ENCODE peak calls at places on chromosomes 12 and 14, in ten cellular contexts. One of them, this sample, is unnamed.

GRCh38 chr12:127820846-127821245 is 446.1 kb upstream of the TMEM132C start:
- DNase-seq in RWPE1: no peak
- DNase-seq in GM12865: no peak
- DNase-seq in OCI-LY7: no peak
- DNase-seq in fibroblast of lung: no peak
- DNase-seq in AG09309: no peak
- DNase-seq in GM13977: no peak
- DNase-seq in body of pancreas: no peak
- DNase-seq in left ventricle myocardium inferior: no peak
- DNase-seq in uterus: no peak
- DNase-seq in this sample: no peak

GRCh38 chr12:92915365-92915764 is 13.7 kb downstream of the EEA1 start:
- DNase-seq in uterus: no peak
- DNase-seq in RWPE1: no peak
- DNase-seq in AG09309: no peak
- DNase-seq in body of pancreas: no peak
- DNase-seq in fibroblast of lung: no peak
- DNase-seq in GM12865: no peak
- DNase-seq in OCI-LY7: no peak
- DNase-seq in left ventricle myocardium inferior: no peak
- DNase-seq in GM13977: no peak
- DNase-seq in this sample: no peak

GRCh38 chr12:94892544-94893267 is 110.8 kb downstream of the NDUFA12 start:
- DNase-seq in left ventricle myocardium inferior: no peak
- DNase-seq in uterus: no peak
- DNase-seq in GM13977: no peak
- DNase-seq in OCI-LY7: no peak
- DNase-seq in body of pancreas: no peak
- DNase-seq in AG09309: no peak
- DNase-seq in fibroblast of lung: no peak
- DNase-seq in GM12865: no peak
- DNase-seq in RWPE1: no peak
- DNase-seq in this sample: no peak

GRCh38 chr12:51593539-51593938 is 2.5 kb downstream of the SCN8A start:
- DNase-seq in GM12865: peak
- DNase-seq in RWPE1: peak
- DNase-seq in body of pancreas: peak
- DNase-seq in fibroblast of lung: peak
- DNase-seq in uterus: no peak
- DNase-seq in AG09309: peak
- DNase-seq in left ventricle myocardium inferior: no peak
- DNase-seq in OCI-LY7: no peak
- DNase-seq in GM13977: no peak
- DNase-seq in this sample: no peak

GRCh38 chr14:61953602-61954001 is 191.4 kb downstream of the SNAPC1 start:
- DNase-seq in RWPE1: no peak
- DNase-seq in GM12865: no peak
- DNase-seq in body of pancreas: no peak
- DNase-seq in left ventricle myocardium inferior: no peak
- DNase-seq in OCI-LY7: no peak
- DNase-seq in uterus: no peak
- DNase-seq in AG09309: no peak
- DNase-seq in fibroblast of lung: no peak
- DNase-seq in GM13977: no peak
- DNase-seq in this sample: no peak

GRCh38 chr14:68199465-68200145 is 380.0 kb downstream of the RAD51B start:
- DNase-seq in uterus: peak
- DNase-seq in AG09309: no peak
- DNase-seq in GM13977: no peak
- DNase-seq in OCI-LY7: no peak
- DNase-seq in RWPE1: no peak
- DNase-seq in body of pancreas: peak
- DNase-seq in left ventricle myocardium inferior: peak
- DNase-seq in fibroblast of lung: peak
- DNase-seq in GM12865: no peak
- DNase-seq in this sample: no peak

GRCh38 chr12:71708658-71709057 is 22.8 kb downstream of the TMEM19 start:
- DNase-seq in RWPE1: no peak
- DNase-seq in GM13977: no peak
- DNase-seq in OCI-LY7: no peak
- DNase-seq in left ventricle myocardium inferior: no peak
- DNase-seq in GM12865: no peak
- DNase-seq in uterus: no peak
- DNase-seq in fibroblast of lung: peak
- DNase-seq in body of pancreas: no peak
- DNase-seq in AG09309: no peak
- DNase-seq in this sample: no peak

GRCh38 chr12:11650697-11651281 is 1.3 kb downstream of the ETV6 start:
- DNase-seq in body of pancreas: no peak
- DNase-seq in RWPE1: no peak
- DNase-seq in OCI-LY7: peak
- DNase-seq in GM12865: peak
- DNase-seq in AG09309: no peak
- DNase-seq in fibroblast of lung: peak
- DNase-seq in left ventricle myocardium inferior: no peak
- DNase-seq in GM13977: peak
- DNase-seq in uterus: no peak
- DNase-seq in this sample: peak

GRCh38 chr12:118549506-118550109 is 173.3 kb downstream of the SUDS3 start:
- DNase-seq in GM13977: no peak
- DNase-seq in RWPE1: no peak
- DNase-seq in OCI-LY7: no peak
- DNase-seq in GM12865: no peak
- DNase-seq in AG09309: no peak
- DNase-seq in body of pancreas: no peak
- DNase-seq in left ventricle myocardium inferior: no peak
- DNase-seq in uterus: no peak
- DNase-seq in fibroblast of lung: no peak
- DNase-seq in this sample: no peak

GRCh38 chr12:131033486-131033885 is 79.8 kb downstream of the ADGRD1 start:
- DNase-seq in uterus: no peak
- DNase-seq in OCI-LY7: no peak
- DNase-seq in left ventricle myocardium inferior: no peak
- DNase-seq in GM12865: no peak
- DNase-seq in RWPE1: no peak
- DNase-seq in fibroblast of lung: no peak
- DNase-seq in AG09309: no peak
- DNase-seq in body of pancreas: no peak
- DNase-seq in GM13977: no peak
- DNase-seq in this sample: no peak

GRCh38 chr12:105882404-105882803 is 256.4 kb downstream of the NUAK1 start:
- DNase-seq in AG09309: peak
- DNase-seq in fibroblast of lung: peak
- DNase-seq in RWPE1: no peak
- DNase-seq in left ventricle myocardium inferior: peak
- DNase-seq in uterus: peak
- DNase-seq in GM13977: no peak
- DNase-seq in body of pancreas: no peak
- DNase-seq in GM12865: no peak
- DNase-seq in OCI-LY7: no peak
- DNase-seq in this sample: no peak

GRCh38 chr12:47277972-47278448 is 198.3 kb upstream of the AMIGO2 start:
- DNase-seq in OCI-LY7: no peak
- DNase-seq in GM12865: no peak
- DNase-seq in fibroblast of lung: peak
- DNase-seq in AG09309: peak
- DNase-seq in GM13977: no peak
- DNase-seq in RWPE1: peak
- DNase-seq in body of pancreas: no peak
- DNase-seq in left ventricle myocardium inferior: no peak
- DNase-seq in uterus: no peak
- DNase-seq in this sample: no peak

GRCh38 chr12:8011331-8011730 is 21.2 kb upstream of the FOXJ2 start:
- DNase-seq in fibroblast of lung: peak
- DNase-seq in RWPE1: peak
- DNase-seq in left ventricle myocardium inferior: no peak
- DNase-seq in body of pancreas: no peak
- DNase-seq in AG09309: no peak
- DNase-seq in OCI-LY7: no peak
- DNase-seq in GM13977: no peak
- DNase-seq in GM12865: no peak
- DNase-seq in uterus: no peak
- DNase-seq in this sample: no peak

GRCh38 chr12:41509655-41510054 is 321.5 kb downstream of the PDZRN4 start:
- DNase-seq in RWPE1: no peak
- DNase-seq in uterus: no peak
- DNase-seq in OCI-LY7: no peak
- DNase-seq in AG09309: no peak
- DNase-seq in left ventricle myocardium inferior: no peak
- DNase-seq in GM12865: no peak
- DNase-seq in GM13977: no peak
- DNase-seq in fibroblast of lung: no peak
- DNase-seq in body of pancreas: no peak
- DNase-seq in this sample: no peak

GRCh38 chr14:94540031-94540794 is 21.0 kb upstream of the SERPINA4 start:
- DNase-seq in GM12865: peak
- DNase-seq in fibroblast of lung: no peak
- DNase-seq in GM13977: no peak
- DNase-seq in RWPE1: no peak
- DNase-seq in OCI-LY7: no peak
- DNase-seq in body of pancreas: peak
- DNase-seq in AG09309: peak
- DNase-seq in left ventricle myocardium inferior: no peak
- DNase-seq in uterus: no peak
- DNase-seq in this sample: no peak

GRCh38 chr12:85755760-85756159 is 80.4 kb downstream of the RASSF9 start:
- DNase-seq in fibroblast of lung: no peak
- DNase-seq in OCI-LY7: no peak
- DNase-seq in AG09309: no peak
- DNase-seq in GM12865: no peak
- DNase-seq in RWPE1: no peak
- DNase-seq in body of pancreas: no peak
- DNase-seq in uterus: no peak
- DNase-seq in GM13977: no peak
- DNase-seq in left ventricle myocardium inferior: no peak
- DNase-seq in this sample: no peak
- TF ChIP-seq CTCF in fibroblast of lung: no peak
- TF ChIP-seq CTCF in OCI-LY7: no peak
- TF ChIP-seq CTCF in AG09309: peak
- TF ChIP-seq CTCF in GM12865: no peak
- TF ChIP-seq CTCF in RWPE1: no peak
- TF ChIP-seq CTCF in body of pancreas: no peak
- TF ChIP-seq CTCF in uterus: no peak
- TF ChIP-seq CTCF in GM13977: no peak
- TF ChIP-seq CTCF in left ventricle myocardium inferior: no peak
- TF ChIP-seq CTCF in this sample: no peak

GRCh38 chr12:83954939-83955601 is 957.5 kb downstream of the SLC6A15 start:
- DNase-seq in RWPE1: no peak
- DNase-seq in AG09309: no peak
- DNase-seq in fibroblast of lung: no peak
- DNase-seq in uterus: no peak
- DNase-seq in GM12865: peak
- DNase-seq in OCI-LY7: no peak
- DNase-seq in left ventricle myocardium inferior: no peak
- DNase-seq in body of pancreas: no peak
- DNase-seq in GM13977: no peak
- DNase-seq in this sample: no peak
- TF ChIP-seq CTCF in RWPE1: no peak
- TF ChIP-seq CTCF in AG09309: peak
- TF ChIP-seq CTCF in fibroblast of lung: no peak
- TF ChIP-seq CTCF in uterus: no peak
- TF ChIP-seq CTCF in GM12865: no peak
- TF ChIP-seq CTCF in OCI-LY7: peak
- TF ChIP-seq CTCF in left ventricle myocardium inferior: no peak
- TF ChIP-seq CTCF in body of pancreas: no peak
- TF ChIP-seq CTCF in GM13977: peak
- TF ChIP-seq CTCF in this sample: no peak

DNA sequence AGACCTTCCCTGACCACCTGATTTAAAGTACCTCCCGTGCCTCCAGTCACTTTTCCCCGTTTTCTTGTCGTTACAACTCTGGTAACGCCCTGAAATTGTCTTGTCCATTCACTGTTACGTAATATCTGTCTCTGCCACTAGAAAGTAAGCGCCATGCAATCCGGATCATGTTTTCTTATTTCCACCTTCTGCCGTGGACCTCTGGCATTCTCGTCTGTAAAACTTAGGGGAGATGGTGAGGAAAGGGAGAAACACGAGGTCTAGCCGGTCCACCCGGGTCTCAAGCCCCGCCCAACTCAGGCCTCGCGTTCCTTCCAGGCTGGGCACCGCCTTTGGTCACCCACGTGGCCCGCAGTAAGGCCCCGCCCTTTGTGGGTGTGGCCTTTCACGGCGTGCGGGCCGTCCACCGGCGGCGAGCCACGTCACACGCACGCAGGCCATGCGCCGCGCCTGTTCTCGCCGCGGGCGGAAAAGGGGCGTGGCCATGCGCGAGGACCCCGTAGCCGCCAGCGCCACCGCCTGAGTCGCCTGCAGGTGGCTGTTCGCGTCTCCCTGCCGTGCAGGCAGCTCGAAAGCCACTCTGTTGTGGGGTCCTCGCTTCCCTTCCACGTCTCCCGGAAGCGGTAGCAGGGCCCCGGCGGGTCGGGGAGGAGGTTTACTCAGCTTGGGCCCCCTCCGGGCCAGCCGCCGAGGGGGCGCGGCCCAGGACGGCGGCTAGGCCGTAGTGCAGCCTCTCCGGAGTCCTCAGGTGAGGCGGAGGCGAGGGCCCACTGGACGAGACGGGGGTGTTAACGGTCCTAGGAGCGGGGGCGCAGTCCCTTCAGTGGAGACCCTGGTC is at the start of gene GOLGA5:
- DNase-seq in GM13977: peak
- DNase-seq in fibroblast of lung: peak
- DNase-seq in body of pancreas: peak
- DNase-seq in RWPE1: peak
- DNase-seq in OCI-LY7: peak
- DNase-seq in left ventricle myocardium inferior: peak
- DNase-seq in AG09309: peak
- DNase-seq in uterus: peak
- DNase-seq in GM12865: peak
- DNase-seq in this sample: peak
- TF ChIP-seq CTCF in GM13977: no peak
- TF ChIP-seq CTCF in fibroblast of lung: no peak
- TF ChIP-seq CTCF in body of pancreas: peak
- TF ChIP-seq CTCF in RWPE1: no peak
- TF ChIP-seq CTCF in OCI-LY7: no peak
- TF ChIP-seq CTCF in left ventricle myocardium inferior: no peak
- TF ChIP-seq CTCF in AG09309: no peak
- TF ChIP-seq CTCF in uterus: peak
- TF ChIP-seq CTCF in GM12865: no peak
- TF ChIP-seq CTCF in this sample: no peak

DNA sequence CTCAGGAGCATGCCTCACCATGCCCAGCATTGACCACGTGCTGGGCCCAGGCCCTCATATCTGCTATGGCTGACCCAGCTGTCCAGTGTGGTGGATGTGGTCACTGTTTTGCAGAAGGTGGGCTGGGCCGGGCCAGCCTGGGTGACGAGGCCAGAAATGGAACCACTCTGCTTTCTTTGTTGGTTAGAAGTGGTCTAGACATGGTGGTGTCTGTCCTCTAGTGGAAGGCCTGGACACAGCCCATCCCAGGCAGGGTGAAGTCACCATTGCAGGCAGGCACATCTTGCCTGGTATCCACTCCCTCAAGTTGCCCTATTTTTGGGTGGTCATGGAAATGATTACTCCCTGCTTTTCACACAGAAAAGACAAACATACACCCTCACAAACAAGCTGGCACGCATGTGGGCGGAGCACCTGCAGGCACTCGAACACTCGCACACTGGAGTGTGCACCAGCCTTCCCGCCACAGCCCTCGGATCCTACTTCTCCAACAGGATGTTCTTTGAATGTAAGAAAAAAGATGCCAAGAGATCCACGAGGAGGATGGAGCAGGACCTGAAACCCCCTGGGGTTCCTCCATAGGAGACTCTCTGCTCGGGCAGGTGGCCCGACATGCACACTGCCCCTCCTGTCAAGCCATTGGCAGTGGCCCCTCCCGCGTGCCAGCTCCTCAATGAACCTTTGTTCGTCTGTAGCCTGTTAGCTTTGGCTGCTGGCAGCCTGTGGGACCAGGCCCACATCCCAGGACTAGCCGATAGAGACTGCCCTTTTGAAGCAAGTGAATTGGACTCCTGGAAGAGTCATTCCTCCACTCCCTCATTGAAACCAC is 38.4 kb downstream of the MLXIP start:
- DNase-seq in AG09309: no peak
- DNase-seq in left ventricle myocardium inferior: peak
- DNase-seq in RWPE1: no peak
- DNase-seq in body of pancreas: peak
- DNase-seq in GM13977: no peak
- DNase-seq in uterus: no peak
- DNase-seq in GM12865: no peak
- DNase-seq in OCI-LY7: no peak
- DNase-seq in fibroblast of lung: no peak
- DNase-seq in this sample: no peak
- TF ChIP-seq CTCF in AG09309: no peak
- TF ChIP-seq CTCF in left ventricle myocardium inferior: peak
- TF ChIP-seq CTCF in RWPE1: no peak
- TF ChIP-seq CTCF in body of pancreas: peak
- TF ChIP-seq CTCF in GM13977: peak
- TF ChIP-seq CTCF in uterus: no peak
- TF ChIP-seq CTCF in GM12865: peak
- TF ChIP-seq CTCF in OCI-LY7: no peak
- TF ChIP-seq CTCF in fibroblast of lung: no peak
- TF ChIP-seq CTCF in this sample: no peak

This sample was measured in GM20000.